ENCODE peak calls at places on chromosomes 16 and 17, in six cellular contexts. T is GM12891, F is gastrocnemius medialis, H is K562, W is transverse colon, S is heart left ventricle. R is an unnamed sample.
A peak's percentile ranks its signal among the peaks of the same experiment; 100 is the strongest.

GRCh38 chr17:3738562-3739295 is 15.0 kb downstream of the HASPIN start:
- DNase-seq in T (no peak), F (peak; percentile 56), H (no peak), W (peak; percentile 68), S (no peak), R (no peak)

GRCh38 chr17:40209404-40210093 is 9.6 kb upstream of the WIPF2 start:
- DNase-seq in T (no peak), F (no peak), H (no peak), W (no peak), S (no peak), R (no peak)

GRCh38 chr16:65249768-65250167 is 127.9 kb upstream of the CDH11 start:
- DNase-seq in T (no peak), F (peak; percentile 11), H (no peak), W (no peak), S (peak; percentile 78), R (no peak)

GRCh38 chr17:80069886-80070177 is 31.5 kb upstream of the GAA start:
- DNase-seq in T (no peak), F (peak; percentile 50), H (no peak), W (no peak), S (no peak), R (no peak)

GRCh38 chr16:58177347-58177710 is 20.6 kb downstream of the CSNK2A2 start:
- DNase-seq in T (no peak), F (no peak), H (no peak), W (no peak), S (no peak), R (no peak)

GRCh38 chr17:79838541-79839274 is 532 bp downstream of the CBX4 start:
- DNase-seq in T (no peak), F (no peak), H (peak; percentile 63), W (peak; percentile 63), S (peak; percentile 66), R (no peak)

GRCh38 chr17:49254066-49254465 is 23.5 kb upstream of the PHOSPHO1 start:
- DNase-seq in T (no peak), F (no peak), H (no peak), W (no peak), S (no peak), R (no peak)

GRCh38 chr17:44911133-44912001 is 3.9 kb downstream of the GFAP start:
- DNase-seq in T (peak; percentile 52), F (peak; percentile 36), H (peak; percentile 81), W (peak; percentile 72), S (peak; percentile 68), R (no peak)

GRCh38 chr17:836154-836553 is 54.0 kb downstream of the MRM3 start:
- DNase-seq in T (no peak), F (no peak), H (no peak), W (no peak), S (no peak), R (no peak)

GRCh38 chr17:62704381-62704971 is 77.0 kb downstream of the MRC2 start:
- DNase-seq in T (no peak), F (no peak), H (no peak), W (peak; percentile 55), S (no peak), R (no peak)

GRCh38 chr16:23143391-23143790 is 5.9 kb downstream of the USP31 start:
- DNase-seq in T (no peak), F (no peak), H (no peak), W (no peak), S (no peak), R (no peak)

GRCh38 chr17:43912635-43913304 is 5.4 kb upstream of the MPP2 start:
- DNase-seq in T (no peak), F (no peak), H (no peak), W (no peak), S (no peak), R (no peak)

GRCh38 chr17:30921544-30922196 is at the start of gene ADAP2:
- DNase-seq in T (peak; percentile 51), F (peak; percentile 25), H (peak; percentile 34), W (peak; percentile 77), S (peak; percentile 73), R (peak; percentile 45)

GRCh38 chr17:82357394-82357793 is 1.7 kb upstream of the TEX19 start:
- DNase-seq in T (no peak), F (no peak), H (no peak), W (no peak), S (no peak), R (no peak)

GRCh38 chr16:12215302-12216105 is 239.0 kb downstream of the SNX29 start:
- DNase-seq in T (no peak), F (no peak), H (no peak), W (no peak), S (no peak), R (no peak)

GRCh38 chr17:38752930-38753506 is 477 bp downstream of the PSMB3 start:
- DNase-seq in T (no peak), F (no peak), H (no peak), W (no peak), S (no peak), R (no peak)

GRCh38 chr16:86257546-86257945 is 252.8 kb upstream of the FOXF1 start:
- DNase-seq in T (no peak), F (no peak), H (no peak), W (no peak), S (no peak), R (no peak)

GRCh38 chr16:86225905-86226371 is 284.4 kb upstream of the FOXF1 start:
- DNase-seq in T (no peak), F (no peak), H (no peak), W (no peak), S (no peak), R (no peak)

GRCh38 chr17:47846741-47847340 is 4.1 kb downstream of the SP6 start:
- DNase-seq in T (no peak), F (no peak), H (no peak), W (no peak), S (no peak), R (no peak)

GRCh38 chr16:77057161-77057736 is 133.7 kb upstream of the MON1B start:
- DNase-seq in T (no peak), F (no peak), H (no peak), W (no peak), S (no peak), R (no peak)

GRCh38 chr17:78426293-78426879 is 47.9 kb downstream of the PGS1 start:
- DNase-seq in T (no peak), F (no peak), H (no peak), W (no peak), S (no peak), R (no peak)

GRCh38 chr16:56202036-56202435 is 10.7 kb downstream of the GNAO1 start:
- DNase-seq in T (no peak), F (no peak), H (no peak), W (no peak), S (no peak), R (no peak)

GRCh38 chr16:20906225-20906870 is 5.8 kb downstream of the LYRM1 start:
- DNase-seq in T (no peak), F (no peak), H (no peak), W (no peak), S (no peak), R (no peak)

GRCh38 chr17:47813077-47813476 is 8.5 kb downstream of the OSBPL7 start:
- DNase-seq in T (no peak), F (peak; percentile 4), H (no peak), W (no peak), S (no peak), R (no peak)

GRCh38 chr17:49996121-49996494 is 1.1 kb upstream of the DLX3 start:
- DNase-seq in T (no peak), F (no peak), H (peak; percentile 9), W (no peak), S (no peak), R (no peak)

GRCh38 chr16:13298676-13299075 is 397.3 kb downstream of the SHISA9 start:
- DNase-seq in T (no peak), F (no peak), H (no peak), W (no peak), S (no peak), R (no peak)

GRCh38 chr16:66161942-66162341 is 204.5 kb upstream of the CDH5 start:
- DNase-seq in T (no peak), F (no peak), H (no peak), W (no peak), S (no peak), R (no peak)

DNA sequence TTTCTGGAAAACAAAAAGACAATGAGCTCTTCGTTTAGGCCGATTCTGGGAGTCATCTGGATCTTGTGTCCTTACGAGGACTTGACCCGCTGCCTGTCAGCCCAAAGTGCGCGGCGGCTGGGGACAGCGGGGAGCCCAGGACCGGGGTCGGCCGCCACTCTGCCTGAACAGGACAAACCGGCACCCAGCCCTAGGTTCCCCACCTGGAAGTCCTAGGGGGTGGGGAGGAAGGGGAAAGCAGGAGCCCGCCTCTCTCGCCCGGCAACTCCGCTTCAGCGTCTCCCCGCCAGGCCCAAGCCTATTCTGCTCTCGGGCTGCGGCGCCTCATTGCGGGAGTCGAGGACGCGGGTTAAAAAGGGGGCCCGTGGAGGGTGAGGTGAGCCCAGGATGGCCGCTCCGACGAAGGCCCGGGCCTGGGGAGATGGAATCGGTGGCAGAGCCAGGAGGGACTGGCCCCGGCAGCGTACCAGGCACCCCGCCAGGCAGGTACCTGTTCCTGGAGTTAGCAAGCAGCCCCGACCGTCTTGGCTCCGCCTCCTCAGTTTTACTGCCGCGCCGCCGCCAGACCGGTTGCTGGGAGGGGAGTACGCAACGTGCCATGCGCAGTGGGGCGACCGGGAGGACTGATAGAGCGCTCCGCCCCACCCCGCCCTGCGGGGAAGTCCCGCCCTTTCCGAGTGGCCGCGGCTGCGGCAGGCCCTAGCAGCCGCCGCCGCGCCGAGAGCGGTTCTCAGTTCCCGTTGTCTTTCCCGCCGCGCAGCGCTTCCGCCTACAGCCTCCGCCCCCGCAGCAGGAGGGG is at the start of gene STRADA:
- DNase-seq in T (peak; percentile 84), F (peak; percentile 99), H (peak; percentile 97), W (peak; percentile 99), S (peak; percentile 99), R (peak; percentile 82)
- TF ChIP-seq POLR2A in T (peak; percentile 97), F (peak; percentile 58), H (peak; percentile 88), W (peak; percentile 95), S (peak; percentile 9), R (peak; percentile 95)

GRCh38 chr17:66465701-66466100 is 163.3 kb downstream of the PRKCA start:
- DNase-seq in T (no peak), F (no peak), H (no peak), W (no peak), S (no peak), R (no peak)

GRCh38 chr17:66468241-66469087 is 166.1 kb downstream of the PRKCA start:
- DNase-seq in T (no peak), F (peak; percentile 24), H (peak; percentile 72), W (no peak), S (peak; percentile 32), R (no peak)

GRCh38 chr17:66466421-66466820 is 164.0 kb downstream of the PRKCA start:
- DNase-seq in T (no peak), F (no peak), H (no peak), W (no peak), S (no peak), R (no peak)

GRCh38 chr17:66467766-66468165 is 165.4 kb downstream of the PRKCA start:
- DNase-seq in T (no peak), F (no peak), H (no peak), W (no peak), S (no peak), R (no peak)

GRCh38 chr17:66466933-66467367 is 164.5 kb downstream of the PRKCA start:
- DNase-seq in T (no peak), F (no peak), H (peak; percentile 44), W (peak; percentile 22), S (no peak), R (no peak)
- TF ChIP-seq POLR2A in T (no peak), F (no peak), H (no peak), W (no peak), S (no peak), R (no peak)

GRCh38 chr16:728131-728889 is 1.4 kb downstream of the HAGHL start:
- DNase-seq in T (peak; percentile 83), F (no peak), H (peak; percentile 90), W (peak; percentile 79), S (peak; percentile 70), R (peak; percentile 77)
- TF ChIP-seq POLR2A in T (peak; percentile 25), F (no peak), H (peak; percentile 69), W (no peak), S (no peak), R (peak; percentile 40)

GRCh38 chr16:88781140-88782077 is 3.6 kb downstream of the PIEZO1 start:
- DNase-seq in T (no peak), F (no peak), H (peak; percentile 73), W (peak; percentile 73), S (no peak), R (peak; percentile 69)
- TF ChIP-seq POLR2A in T (peak; percentile 32), F (no peak), H (peak; percentile 60), W (no peak), S (no peak), R (peak; percentile 68)

R was measured in GM12892.